ENCODE peak calls at places on chromosomes 2 and 18, in nine cellular contexts. One of them, this sample, is unnamed.

GRCh38 chr2:199160081-199160480 is 297.7 kb downstream of the SATB2 start:
- DNase-seq in H7: no peak
- DNase-seq in stimulated activated CD4-positive, alpha-beta T cell treated with anti-CD3 and anti-CD28 coated beads, Interleukin-4, amount 100 ng/mL, for 4 hours: no peak
- DNase-seq in KBM-7: no peak
- DNase-seq in BJ: no peak
- DNase-seq in AG09309: no peak
- DNase-seq in cardiac muscle cell: no peak
- DNase-seq in IMR-90: no peak
- DNase-seq in KG1: no peak
- DNase-seq in this sample: no peak

GRCh38 chr2:43774617-43775016 is 778 bp downstream of the DYNC2LI1 start:
- DNase-seq in H7: no peak
- DNase-seq in stimulated activated CD4-positive, alpha-beta T cell treated with anti-CD3 and anti-CD28 coated beads, Interleukin-4, amount 100 ng/mL, for 4 hours: no peak
- DNase-seq in KBM-7: no peak
- DNase-seq in BJ: no peak
- DNase-seq in AG09309: no peak
- DNase-seq in cardiac muscle cell: no peak
- DNase-seq in IMR-90: no peak
- DNase-seq in KG1: no peak
- DNase-seq in this sample: no peak

GRCh38 chr2:12719400-12720104 is 2.8 kb downstream of the TRIB2 start:
- DNase-seq in H7: no peak
- DNase-seq in stimulated activated CD4-positive, alpha-beta T cell treated with anti-CD3 and anti-CD28 coated beads, Interleukin-4, amount 100 ng/mL, for 4 hours: no peak
- DNase-seq in KBM-7: no peak
- DNase-seq in BJ: no peak
- DNase-seq in AG09309: no peak
- DNase-seq in cardiac muscle cell: no peak
- DNase-seq in IMR-90: peak
- DNase-seq in KG1: no peak
- DNase-seq in this sample: no peak

GRCh38 chr2:233844064-233844807 is 10.1 kb downstream of the HJURP start:
- DNase-seq in H7: no peak
- DNase-seq in stimulated activated CD4-positive, alpha-beta T cell treated with anti-CD3 and anti-CD28 coated beads, Interleukin-4, amount 100 ng/mL, for 4 hours: no peak
- DNase-seq in KBM-7: no peak
- DNase-seq in BJ: no peak
- DNase-seq in AG09309: no peak
- DNase-seq in cardiac muscle cell: no peak
- DNase-seq in IMR-90: no peak
- DNase-seq in KG1: no peak
- DNase-seq in this sample: no peak

GRCh38 chr2:210169871-210170441 is 1.3 kb downstream of the KANSL1L start:
- DNase-seq in H7: no peak
- DNase-seq in stimulated activated CD4-positive, alpha-beta T cell treated with anti-CD3 and anti-CD28 coated beads, Interleukin-4, amount 100 ng/mL, for 4 hours: no peak
- DNase-seq in KBM-7: no peak
- DNase-seq in BJ: peak
- DNase-seq in AG09309: peak
- DNase-seq in cardiac muscle cell: peak
- DNase-seq in IMR-90: peak
- DNase-seq in KG1: peak
- DNase-seq in this sample: peak

GRCh38 chr18:11487390-11487789 is 122.0 kb upstream of the SLC35G4 start:
- DNase-seq in H7: no peak
- DNase-seq in stimulated activated CD4-positive, alpha-beta T cell treated with anti-CD3 and anti-CD28 coated beads, Interleukin-4, amount 100 ng/mL, for 4 hours: no peak
- DNase-seq in KBM-7: no peak
- DNase-seq in BJ: no peak
- DNase-seq in AG09309: no peak
- DNase-seq in cardiac muscle cell: no peak
- DNase-seq in IMR-90: no peak
- DNase-seq in KG1: no peak
- DNase-seq in this sample: no peak

GRCh38 chr2:231970461-231970860 is 8.9 kb downstream of the DIS3L2 start:
- DNase-seq in H7: no peak
- DNase-seq in stimulated activated CD4-positive, alpha-beta T cell treated with anti-CD3 and anti-CD28 coated beads, Interleukin-4, amount 100 ng/mL, for 4 hours: no peak
- DNase-seq in KBM-7: no peak
- DNase-seq in BJ: no peak
- DNase-seq in AG09309: no peak
- DNase-seq in cardiac muscle cell: no peak
- DNase-seq in IMR-90: peak
- DNase-seq in KG1: no peak
- DNase-seq in this sample: no peak

GRCh38 chr2:25042321-25043240 is 705 bp downstream of the EFR3B start:
- DNase-seq in H7: peak
- DNase-seq in stimulated activated CD4-positive, alpha-beta T cell treated with anti-CD3 and anti-CD28 coated beads, Interleukin-4, amount 100 ng/mL, for 4 hours: peak
- DNase-seq in KBM-7: peak
- DNase-seq in BJ: no peak
- DNase-seq in AG09309: no peak
- DNase-seq in cardiac muscle cell: peak
- DNase-seq in IMR-90: peak
- DNase-seq in KG1: no peak
- DNase-seq in this sample: no peak

GRCh38 chr2:240630771-240631560 is 5.7 kb downstream of the GPR35 start:
- DNase-seq in H7: no peak
- DNase-seq in stimulated activated CD4-positive, alpha-beta T cell treated with anti-CD3 and anti-CD28 coated beads, Interleukin-4, amount 100 ng/mL, for 4 hours: no peak
- DNase-seq in KBM-7: no peak
- DNase-seq in BJ: no peak
- DNase-seq in AG09309: no peak
- DNase-seq in cardiac muscle cell: no peak
- DNase-seq in IMR-90: no peak
- DNase-seq in KG1: no peak
- DNase-seq in this sample: no peak

GRCh38 chr2:42854207-42854818 is 61.9 kb upstream of the HAAO start:
- DNase-seq in H7: no peak
- DNase-seq in stimulated activated CD4-positive, alpha-beta T cell treated with anti-CD3 and anti-CD28 coated beads, Interleukin-4, amount 100 ng/mL, for 4 hours: no peak
- DNase-seq in KBM-7: no peak
- DNase-seq in BJ: no peak
- DNase-seq in AG09309: no peak
- DNase-seq in cardiac muscle cell: no peak
- DNase-seq in IMR-90: peak
- DNase-seq in KG1: no peak
- DNase-seq in this sample: no peak

GRCh38 chr2:237213325-237214040 is 127.8 kb downstream of the COPS8 start:
- DNase-seq in H7: no peak
- DNase-seq in stimulated activated CD4-positive, alpha-beta T cell treated with anti-CD3 and anti-CD28 coated beads, Interleukin-4, amount 100 ng/mL, for 4 hours: no peak
- DNase-seq in KBM-7: no peak
- DNase-seq in BJ: no peak
- DNase-seq in AG09309: no peak
- DNase-seq in cardiac muscle cell: no peak
- DNase-seq in IMR-90: peak
- DNase-seq in KG1: no peak
- DNase-seq in this sample: peak

GRCh38 chr2:118351796-118352195 is 263.5 kb downstream of the INSIG2 start:
- DNase-seq in H7: no peak
- DNase-seq in stimulated activated CD4-positive, alpha-beta T cell treated with anti-CD3 and anti-CD28 coated beads, Interleukin-4, amount 100 ng/mL, for 4 hours: no peak
- DNase-seq in KBM-7: no peak
- DNase-seq in BJ: no peak
- DNase-seq in AG09309: no peak
- DNase-seq in cardiac muscle cell: no peak
- DNase-seq in IMR-90: no peak
- DNase-seq in KG1: no peak
- DNase-seq in this sample: no peak

GRCh38 chr2:196096982-196097745 is 28.5 kb upstream of the DNAH7 start:
- DNase-seq in H7: peak
- DNase-seq in stimulated activated CD4-positive, alpha-beta T cell treated with anti-CD3 and anti-CD28 coated beads, Interleukin-4, amount 100 ng/mL, for 4 hours: no peak
- DNase-seq in KBM-7: no peak
- DNase-seq in BJ: no peak
- DNase-seq in AG09309: no peak
- DNase-seq in cardiac muscle cell: no peak
- DNase-seq in IMR-90: no peak
- DNase-seq in KG1: no peak
- DNase-seq in this sample: no peak

GRCh38 chr2:204673877-204674276 is 128.6 kb downstream of the PARD3B start:
- DNase-seq in H7: no peak
- DNase-seq in stimulated activated CD4-positive, alpha-beta T cell treated with anti-CD3 and anti-CD28 coated beads, Interleukin-4, amount 100 ng/mL, for 4 hours: no peak
- DNase-seq in KBM-7: no peak
- DNase-seq in BJ: no peak
- DNase-seq in AG09309: no peak
- DNase-seq in cardiac muscle cell: no peak
- DNase-seq in IMR-90: peak
- DNase-seq in KG1: no peak
- DNase-seq in this sample: no peak

GRCh38 chr18:2147866-2148265 is 423.4 kb downstream of the METTL4 start:
- DNase-seq in H7: no peak
- DNase-seq in stimulated activated CD4-positive, alpha-beta T cell treated with anti-CD3 and anti-CD28 coated beads, Interleukin-4, amount 100 ng/mL, for 4 hours: no peak
- DNase-seq in KBM-7: no peak
- DNase-seq in BJ: no peak
- DNase-seq in AG09309: no peak
- DNase-seq in cardiac muscle cell: no peak
- DNase-seq in IMR-90: no peak
- DNase-seq in KG1: no peak
- DNase-seq in this sample: peak

GRCh38 chr2:24209389-24210105 is 34.7 kb downstream of the FAM228A start:
- DNase-seq in H7: no peak
- DNase-seq in stimulated activated CD4-positive, alpha-beta T cell treated with anti-CD3 and anti-CD28 coated beads, Interleukin-4, amount 100 ng/mL, for 4 hours: no peak
- DNase-seq in KBM-7: no peak
- DNase-seq in BJ: no peak
- DNase-seq in AG09309: no peak
- DNase-seq in cardiac muscle cell: no peak
- DNase-seq in IMR-90: no peak
- DNase-seq in KG1: no peak
- DNase-seq in this sample: no peak

This sample was measured in HFF-Myc.